ENCODE peak calls at places on chromosomes 5 and 9, in seven cellular contexts. One of them, this sample, is unnamed.

GRCh38 chr9:112120471-112120925 is 54.6 kb downstream of the SUSD1 start:
- DNase-seq in activated naive CD4-positive, alpha-beta T cell treated with Interleukin-2 at 50 U/mL for 16 hours: no peak
- DNase-seq in DMS153: no peak
- DNase-seq in G401: no peak
- DNase-seq in lower leg skin: no peak
- DNase-seq in AG10803: no peak
- DNase-seq in COLO829: no peak
- DNase-seq in this sample: no peak

GRCh38 chr9:35856882-35857281 is 13.3 kb downstream of the OR13J1 start:
- DNase-seq in G401: no peak
- DNase-seq in lower leg skin: no peak
- DNase-seq in activated naive CD4-positive, alpha-beta T cell treated with Interleukin-2 at 50 U/mL for 16 hours: no peak
- DNase-seq in AG10803: no peak
- DNase-seq in DMS153: no peak
- DNase-seq in COLO829: no peak
- DNase-seq in this sample: no peak

GRCh38 chr5:23506329-23507236 is 826 bp upstream of the PRDM9 start:
- DNase-seq in lower leg skin: no peak
- DNase-seq in COLO829: peak
- DNase-seq in DMS153: no peak
- DNase-seq in AG10803: no peak
- DNase-seq in activated naive CD4-positive, alpha-beta T cell treated with Interleukin-2 at 50 U/mL for 16 hours: no peak
- DNase-seq in G401: no peak
- DNase-seq in this sample: no peak

GRCh38 chr5:112417931-112418358 is 1.1 kb downstream of the EPB41L4A start:
- DNase-seq in DMS153: no peak
- DNase-seq in activated naive CD4-positive, alpha-beta T cell treated with Interleukin-2 at 50 U/mL for 16 hours: peak
- DNase-seq in G401: no peak
- DNase-seq in AG10803: no peak
- DNase-seq in COLO829: no peak
- DNase-seq in lower leg skin: peak
- DNase-seq in this sample: no peak

GRCh38 chr5:95955996-95956899 is 5.4 kb downstream of the ELL2 start:
- DNase-seq in COLO829: no peak
- DNase-seq in G401: peak
- DNase-seq in lower leg skin: no peak
- DNase-seq in AG10803: peak
- DNase-seq in activated naive CD4-positive, alpha-beta T cell treated with Interleukin-2 at 50 U/mL for 16 hours: no peak
- DNase-seq in DMS153: no peak
- DNase-seq in this sample: no peak

GRCh38 chr9:135077497-135078200 is 9.8 kb upstream of the OLFM1 start:
- DNase-seq in DMS153: no peak
- DNase-seq in AG10803: peak
- DNase-seq in activated naive CD4-positive, alpha-beta T cell treated with Interleukin-2 at 50 U/mL for 16 hours: no peak
- DNase-seq in COLO829: peak
- DNase-seq in G401: no peak
- DNase-seq in lower leg skin: no peak
- DNase-seq in this sample: peak

GRCh38 chr5:98096155-98096554 is 677.3 kb upstream of the RGMB start:
- DNase-seq in activated naive CD4-positive, alpha-beta T cell treated with Interleukin-2 at 50 U/mL for 16 hours: no peak
- DNase-seq in lower leg skin: no peak
- DNase-seq in DMS153: no peak
- DNase-seq in G401: no peak
- DNase-seq in AG10803: peak
- DNase-seq in COLO829: no peak
- DNase-seq in this sample: peak

GRCh38 chr9:128565578-128565977 is 13.2 kb downstream of the SPTAN1 start:
- DNase-seq in lower leg skin: no peak
- DNase-seq in AG10803: no peak
- DNase-seq in G401: no peak
- DNase-seq in DMS153: no peak
- DNase-seq in COLO829: no peak
- DNase-seq in activated naive CD4-positive, alpha-beta T cell treated with Interleukin-2 at 50 U/mL for 16 hours: no peak
- DNase-seq in this sample: no peak

GRCh38 chr5:93099902-93100347 is 481.1 kb downstream of the NR2F1-AS1 start:
- DNase-seq in COLO829: no peak
- DNase-seq in DMS153: no peak
- DNase-seq in AG10803: peak
- DNase-seq in activated naive CD4-positive, alpha-beta T cell treated with Interleukin-2 at 50 U/mL for 16 hours: no peak
- DNase-seq in G401: no peak
- DNase-seq in lower leg skin: no peak
- DNase-seq in this sample: peak

GRCh38 chr9:75238311-75238976 is 150.1 kb downstream of the OSTF1 start:
- DNase-seq in lower leg skin: peak
- DNase-seq in COLO829: peak
- DNase-seq in AG10803: peak
- DNase-seq in DMS153: peak
- DNase-seq in activated naive CD4-positive, alpha-beta T cell treated with Interleukin-2 at 50 U/mL for 16 hours: peak
- DNase-seq in G401: peak
- DNase-seq in this sample: peak